ENCODE peak calls at places on chromosomes 4 and X, in seven cellular contexts. One of them, this sample, is unnamed.

GRCh38 chr4:145260091-145260490 is 79.7 kb upstream of the OTUD4 start:
- DNase-seq in AG08396: no peak
- DNase-seq in natural killer cell: no peak
- DNase-seq in stimulated activated CD4-positive, alpha-beta T cell treated with anti-CD3 and anti-CD28 coated beads, Interleukin-4, amount 100 ng/mL, for 24 hours: no peak
- DNase-seq in heart right ventricle: no peak
- DNase-seq in left ventricle myocardium inferior: no peak
- DNase-seq in central memory CD8-positive, alpha-beta T cell: no peak
- DNase-seq in this sample: no peak

GRCh38 chr4:98780111-98780549 is 121.7 kb upstream of the TSPAN5 start:
- DNase-seq in left ventricle myocardium inferior: no peak
- DNase-seq in natural killer cell: no peak
- DNase-seq in heart right ventricle: no peak
- DNase-seq in central memory CD8-positive, alpha-beta T cell: no peak
- DNase-seq in stimulated activated CD4-positive, alpha-beta T cell treated with anti-CD3 and anti-CD28 coated beads, Interleukin-4, amount 100 ng/mL, for 24 hours: no peak
- DNase-seq in AG08396: no peak
- DNase-seq in this sample: no peak

GRCh38 chr4:86894465-86894864 is 2.2 kb upstream of the C4orf36 start:
- DNase-seq in AG08396: no peak
- DNase-seq in central memory CD8-positive, alpha-beta T cell: no peak
- DNase-seq in natural killer cell: no peak
- DNase-seq in heart right ventricle: no peak
- DNase-seq in left ventricle myocardium inferior: no peak
- DNase-seq in stimulated activated CD4-positive, alpha-beta T cell treated with anti-CD3 and anti-CD28 coated beads, Interleukin-4, amount 100 ng/mL, for 24 hours: no peak
- DNase-seq in this sample: no peak

GRCh38 chr4:66178901-66179300 is 508.6 kb upstream of the EPHA5 start:
- DNase-seq in left ventricle myocardium inferior: no peak
- DNase-seq in heart right ventricle: no peak
- DNase-seq in natural killer cell: no peak
- DNase-seq in central memory CD8-positive, alpha-beta T cell: no peak
- DNase-seq in stimulated activated CD4-positive, alpha-beta T cell treated with anti-CD3 and anti-CD28 coated beads, Interleukin-4, amount 100 ng/mL, for 24 hours: no peak
- DNase-seq in AG08396: no peak
- DNase-seq in this sample: no peak

GRCh38 chrX:131572372-131573014 is 28.6 kb downstream of the OR13H1 start:
- DNase-seq in left ventricle myocardium inferior: no peak
- DNase-seq in stimulated activated CD4-positive, alpha-beta T cell treated with anti-CD3 and anti-CD28 coated beads, Interleukin-4, amount 100 ng/mL, for 24 hours: no peak
- DNase-seq in natural killer cell: no peak
- DNase-seq in central memory CD8-positive, alpha-beta T cell: no peak
- DNase-seq in heart right ventricle: no peak
- DNase-seq in AG08396: no peak
- DNase-seq in this sample: no peak

GRCh38 chr4:151866266-151866918 is 105.6 kb upstream of the GATB start:
- DNase-seq in natural killer cell: no peak
- DNase-seq in central memory CD8-positive, alpha-beta T cell: no peak
- DNase-seq in stimulated activated CD4-positive, alpha-beta T cell treated with anti-CD3 and anti-CD28 coated beads, Interleukin-4, amount 100 ng/mL, for 24 hours: no peak
- DNase-seq in AG08396: no peak
- DNase-seq in left ventricle myocardium inferior: no peak
- DNase-seq in heart right ventricle: no peak
- DNase-seq in this sample: no peak

GRCh38 chr4:109969909-109970308 is 57.2 kb downstream of the EGF start:
- DNase-seq in natural killer cell: no peak
- DNase-seq in left ventricle myocardium inferior: no peak
- DNase-seq in heart right ventricle: no peak
- DNase-seq in AG08396: no peak
- DNase-seq in stimulated activated CD4-positive, alpha-beta T cell treated with anti-CD3 and anti-CD28 coated beads, Interleukin-4, amount 100 ng/mL, for 24 hours: no peak
- DNase-seq in central memory CD8-positive, alpha-beta T cell: no peak
- DNase-seq in this sample: no peak

GRCh38 chrX:100928660-100929613 is at the start of gene XKRX:
- DNase-seq in natural killer cell: no peak
- DNase-seq in heart right ventricle: peak
- DNase-seq in left ventricle myocardium inferior: peak
- DNase-seq in AG08396: peak
- DNase-seq in central memory CD8-positive, alpha-beta T cell: no peak
- DNase-seq in stimulated activated CD4-positive, alpha-beta T cell treated with anti-CD3 and anti-CD28 coated beads, Interleukin-4, amount 100 ng/mL, for 24 hours: peak
- DNase-seq in this sample: peak

GRCh38 chrX:48021026-48021900 is 14.5 kb downstream of the SPACA5 start:
- DNase-seq in central memory CD8-positive, alpha-beta T cell: peak
- DNase-seq in stimulated activated CD4-positive, alpha-beta T cell treated with anti-CD3 and anti-CD28 coated beads, Interleukin-4, amount 100 ng/mL, for 24 hours: peak
- DNase-seq in AG08396: peak
- DNase-seq in left ventricle myocardium inferior: peak
- DNase-seq in natural killer cell: peak
- DNase-seq in heart right ventricle: peak
- DNase-seq in this sample: peak

GRCh38 chrX:129738466-129739308 is at the start of gene XPNPEP2:
- DNase-seq in AG08396: peak
- DNase-seq in stimulated activated CD4-positive, alpha-beta T cell treated with anti-CD3 and anti-CD28 coated beads, Interleukin-4, amount 100 ng/mL, for 24 hours: no peak
- DNase-seq in heart right ventricle: peak
- DNase-seq in left ventricle myocardium inferior: peak
- DNase-seq in central memory CD8-positive, alpha-beta T cell: no peak
- DNase-seq in natural killer cell: no peak
- DNase-seq in this sample: no peak

GRCh38 chr4:6824071-6824470 is 41.5 kb downstream of the KIAA0232 start:
- DNase-seq in stimulated activated CD4-positive, alpha-beta T cell treated with anti-CD3 and anti-CD28 coated beads, Interleukin-4, amount 100 ng/mL, for 24 hours: no peak
- DNase-seq in heart right ventricle: no peak
- DNase-seq in left ventricle myocardium inferior: no peak
- DNase-seq in AG08396: no peak
- DNase-seq in central memory CD8-positive, alpha-beta T cell: no peak
- DNase-seq in natural killer cell: no peak
- DNase-seq in this sample: no peak

GRCh38 chrX:13131511-13132137 is 87.2 kb upstream of the FAM9C start:
- DNase-seq in natural killer cell: no peak
- DNase-seq in stimulated activated CD4-positive, alpha-beta T cell treated with anti-CD3 and anti-CD28 coated beads, Interleukin-4, amount 100 ng/mL, for 24 hours: no peak
- DNase-seq in central memory CD8-positive, alpha-beta T cell: no peak
- DNase-seq in AG08396: no peak
- DNase-seq in heart right ventricle: no peak
- DNase-seq in left ventricle myocardium inferior: no peak
- DNase-seq in this sample: no peak

GRCh38 chr4:99763635-99764101 is 53.0 kb upstream of the DAPP1 start:
- DNase-seq in left ventricle myocardium inferior: no peak
- DNase-seq in stimulated activated CD4-positive, alpha-beta T cell treated with anti-CD3 and anti-CD28 coated beads, Interleukin-4, amount 100 ng/mL, for 24 hours: peak
- DNase-seq in AG08396: peak
- DNase-seq in natural killer cell: no peak
- DNase-seq in central memory CD8-positive, alpha-beta T cell: no peak
- DNase-seq in heart right ventricle: no peak
- DNase-seq in this sample: peak

GRCh38 chrX:72620550-72621145 is 48.0 kb upstream of the HDAC8 start:
- DNase-seq in stimulated activated CD4-positive, alpha-beta T cell treated with anti-CD3 and anti-CD28 coated beads, Interleukin-4, amount 100 ng/mL, for 24 hours: peak
- DNase-seq in left ventricle myocardium inferior: peak
- DNase-seq in AG08396: peak
- DNase-seq in natural killer cell: no peak
- DNase-seq in heart right ventricle: peak
- DNase-seq in central memory CD8-positive, alpha-beta T cell: no peak
- DNase-seq in this sample: peak

GRCh38 chrX:120271218-120271617 is 20.6 kb downstream of the ZBTB33 start:
- DNase-seq in heart right ventricle: no peak
- DNase-seq in central memory CD8-positive, alpha-beta T cell: no peak
- DNase-seq in stimulated activated CD4-positive, alpha-beta T cell treated with anti-CD3 and anti-CD28 coated beads, Interleukin-4, amount 100 ng/mL, for 24 hours: no peak
- DNase-seq in AG08396: no peak
- DNase-seq in left ventricle myocardium inferior: no peak
- DNase-seq in natural killer cell: no peak
- DNase-seq in this sample: no peak

GRCh38 chrX:132292753-132293152 is 73.5 kb upstream of the RAP2C start:
- DNase-seq in central memory CD8-positive, alpha-beta T cell: no peak
- DNase-seq in heart right ventricle: no peak
- DNase-seq in natural killer cell: no peak
- DNase-seq in AG08396: peak
- DNase-seq in stimulated activated CD4-positive, alpha-beta T cell treated with anti-CD3 and anti-CD28 coated beads, Interleukin-4, amount 100 ng/mL, for 24 hours: peak
- DNase-seq in left ventricle myocardium inferior: no peak
- DNase-seq in this sample: no peak

GRCh38 chr4:1487761-1488160 is 81.5 kb upstream of the NKX1-1 start:
- DNase-seq in AG08396: no peak
- DNase-seq in stimulated activated CD4-positive, alpha-beta T cell treated with anti-CD3 and anti-CD28 coated beads, Interleukin-4, amount 100 ng/mL, for 24 hours: no peak
- DNase-seq in natural killer cell: no peak
- DNase-seq in heart right ventricle: no peak
- DNase-seq in central memory CD8-positive, alpha-beta T cell: no peak
- DNase-seq in left ventricle myocardium inferior: no peak
- DNase-seq in this sample: no peak

GRCh38 chrX:102154218-102154860 is 1.4 kb downstream of the BEX5 start:
- DNase-seq in stimulated activated CD4-positive, alpha-beta T cell treated with anti-CD3 and anti-CD28 coated beads, Interleukin-4, amount 100 ng/mL, for 24 hours: peak
- DNase-seq in AG08396: no peak
- DNase-seq in left ventricle myocardium inferior: no peak
- DNase-seq in heart right ventricle: no peak
- DNase-seq in central memory CD8-positive, alpha-beta T cell: no peak
- DNase-seq in natural killer cell: no peak
- DNase-seq in this sample: no peak

GRCh38 chr4:117941611-117942010 is 92.7 kb upstream of the NDST3 start:
- DNase-seq in stimulated activated CD4-positive, alpha-beta T cell treated with anti-CD3 and anti-CD28 coated beads, Interleukin-4, amount 100 ng/mL, for 24 hours: no peak
- DNase-seq in AG08396: no peak
- DNase-seq in natural killer cell: no peak
- DNase-seq in heart right ventricle: no peak
- DNase-seq in central memory CD8-positive, alpha-beta T cell: no peak
- DNase-seq in left ventricle myocardium inferior: no peak
- DNase-seq in this sample: no peak

GRCh38 chr4:152534541-152535231 is 1.2 kb downstream of the FBXW7 start:
- DNase-seq in stimulated activated CD4-positive, alpha-beta T cell treated with anti-CD3 and anti-CD28 coated beads, Interleukin-4, amount 100 ng/mL, for 24 hours: peak
- DNase-seq in heart right ventricle: peak
- DNase-seq in left ventricle myocardium inferior: peak
- DNase-seq in central memory CD8-positive, alpha-beta T cell: peak
- DNase-seq in AG08396: peak
- DNase-seq in natural killer cell: peak
- DNase-seq in this sample: peak

GRCh38 chr4:73730292-73730691 is 10.1 kb upstream of the CXCL8 start:
- DNase-seq in heart right ventricle: no peak
- DNase-seq in central memory CD8-positive, alpha-beta T cell: no peak
- DNase-seq in natural killer cell: no peak
- DNase-seq in AG08396: no peak
- DNase-seq in stimulated activated CD4-positive, alpha-beta T cell treated with anti-CD3 and anti-CD28 coated beads, Interleukin-4, amount 100 ng/mL, for 24 hours: no peak
- DNase-seq in left ventricle myocardium inferior: no peak
- DNase-seq in this sample: no peak

GRCh38 chrX:131565909-131566308 is 22.0 kb downstream of the OR13H1 start:
- DNase-seq in natural killer cell: no peak
- DNase-seq in left ventricle myocardium inferior: no peak
- DNase-seq in AG08396: no peak
- DNase-seq in heart right ventricle: no peak
- DNase-seq in stimulated activated CD4-positive, alpha-beta T cell treated with anti-CD3 and anti-CD28 coated beads, Interleukin-4, amount 100 ng/mL, for 24 hours: no peak
- DNase-seq in central memory CD8-positive, alpha-beta T cell: no peak
- DNase-seq in this sample: no peak

GRCh38 chr4:67167849-67168248 is 377.5 kb downstream of the CENPC start:
- DNase-seq in central memory CD8-positive, alpha-beta T cell: no peak
- DNase-seq in left ventricle myocardium inferior: no peak
- DNase-seq in AG08396: no peak
- DNase-seq in heart right ventricle: no peak
- DNase-seq in stimulated activated CD4-positive, alpha-beta T cell treated with anti-CD3 and anti-CD28 coated beads, Interleukin-4, amount 100 ng/mL, for 24 hours: no peak
- DNase-seq in natural killer cell: no peak
- DNase-seq in this sample: no peak

GRCh38 chr4:161647757-161648156 is 516.0 kb downstream of the FSTL5 start:
- DNase-seq in stimulated activated CD4-positive, alpha-beta T cell treated with anti-CD3 and anti-CD28 coated beads, Interleukin-4, amount 100 ng/mL, for 24 hours: no peak
- DNase-seq in left ventricle myocardium inferior: no peak
- DNase-seq in central memory CD8-positive, alpha-beta T cell: no peak
- DNase-seq in heart right ventricle: no peak
- DNase-seq in natural killer cell: no peak
- DNase-seq in AG08396: no peak
- DNase-seq in this sample: no peak

GRCh38 chr4:34422472-34422871 is 1821.8 kb downstream of the ARAP2 start:
- DNase-seq in left ventricle myocardium inferior: no peak
- DNase-seq in AG08396: no peak
- DNase-seq in heart right ventricle: no peak
- DNase-seq in central memory CD8-positive, alpha-beta T cell: no peak
- DNase-seq in stimulated activated CD4-positive, alpha-beta T cell treated with anti-CD3 and anti-CD28 coated beads, Interleukin-4, amount 100 ng/mL, for 24 hours: no peak
- DNase-seq in natural killer cell: no peak
- DNase-seq in this sample: no peak

GRCh38 chr4:153207561-153207960 is 3.3 kb downstream of the TRIM2 start:
- DNase-seq in natural killer cell: no peak
- DNase-seq in left ventricle myocardium inferior: peak
- DNase-seq in central memory CD8-positive, alpha-beta T cell: no peak
- DNase-seq in AG08396: peak
- DNase-seq in stimulated activated CD4-positive, alpha-beta T cell treated with anti-CD3 and anti-CD28 coated beads, Interleukin-4, amount 100 ng/mL, for 24 hours: no peak
- DNase-seq in heart right ventricle: peak
- DNase-seq in this sample: no peak